ENCODE peak calls at places on chromosomes 2 and 18, in six cellular contexts. G, R, N, J, I and P are unnamed samples.

GRCh38 chr18:50492061-50492460 is 67.8 kb upstream of the MAPK4 start:
- DNase-seq in G (no peak), J (no peak), N (no peak), I (no peak), R (no peak), P (no peak)

GRCh38 chr2:174493549-174494331 is 6.9 kb upstream of the GPR155 start:
- DNase-seq in R (no peak), I (no peak), J (no peak), G (no peak), N (no peak), P (no peak)

GRCh38 chr2:31020713-31021112 is 117.5 kb downstream of the GALNT14 start:
- DNase-seq in G (no peak), N (no peak), J (no peak), R (no peak), I (no peak), P (no peak)

GRCh38 chr2:121804340-121804739 is 48.9 kb downstream of the TSN start:
- DNase-seq in G (peak), I (peak), R (peak), N (no peak), J (peak), P (no peak)

GRCh38 chr2:201129044-201129505 is 13.1 kb downstream of the CFLAR start:
- DNase-seq in G (peak), R (peak), I (peak), N (no peak), J (peak), P (no peak)

GRCh38 chr2:39368846-39369245 is 68.2 kb downstream of the MAP4K3 start:
- DNase-seq in J (no peak), N (no peak), R (no peak), I (no peak), G (no peak), P (no peak)

GRCh38 chr2:166067204-166067603 is 60.6 kb downstream of the SCN1A start:
- DNase-seq in J (peak), G (no peak), I (no peak), R (no peak), N (no peak), P (no peak)

GRCh38 chr18:75691483-75691882 is 264.0 kb upstream of the SMIM21 start:
- DNase-seq in N (no peak), R (no peak), J (no peak), G (no peak), I (no peak), P (no peak)

GRCh38 chr2:238859636-238860347 is 11.9 kb downstream of the TWIST2 start:
- DNase-seq in J (no peak), I (no peak), G (no peak), R (no peak), N (no peak), P (no peak)

GRCh38 chr18:79545255-79545654 is 134.3 kb upstream of the CTDP1 start:
- DNase-seq in G (no peak), I (no peak), J (no peak), R (no peak), N (no peak), P (no peak)

GRCh38 chr2:23385351-23385747 is 370 bp downstream of the KLHL29 start:
- DNase-seq in N (peak), G (peak), I (no peak), J (peak), R (peak), P (peak)

GRCh38 chr18:44852818-44853217 is 172.1 kb downstream of the SETBP1 start:
- DNase-seq in G (no peak), J (no peak), I (no peak), R (no peak), N (no peak), P (peak)

GRCh38 chr18:80228051-80228848 is 19.1 kb downstream of the PARD6G start:
- DNase-seq in G (no peak), N (no peak), J (no peak), R (no peak), I (no peak), P (no peak)

GRCh38 chr18:39205565-39205964 is 1640.0 kb upstream of the CELF4 start:
- DNase-seq in G (no peak), I (no peak), N (no peak), R (no peak), J (peak), P (no peak)

GRCh38 chr2:144659731-144660275 is 139.9 kb upstream of the ZEB2 start:
- DNase-seq in J (peak), G (peak), R (peak), N (no peak), I (peak), P (no peak)

GRCh38 chr18:34223164-34223892 is 1.4 kb downstream of the NOL4 start:
- DNase-seq in R (no peak), J (no peak), G (no peak), N (no peak), I (no peak), P (peak)